ENCODE peak calls at places on chromosomes 12 and 14, in seven cellular contexts. A is GM12865; P is OCI-M1; J is occipital lobe; D is fibroblast of pulmonary artery; B is aorta; O is activated gamma-delta T cell treated with anti-CD3 and anti-CD28 coated beads, Interleukin-2, amount 50 U/mL, for 16 hours. G is an unnamed sample.

GRCh38 chr12:50242751-50243191 is 40.5 kb downstream of the LIMA1 start:
- DNase-seq in J (no peak), D (peak; percentile 38), P (no peak), B (no peak), O (no peak), A (no peak), G (no peak)

GRCh38 chr12:22396253-22396652 is 61.7 kb upstream of the ST8SIA1 start:
- DNase-seq in D (no peak), B (no peak), J (no peak), O (no peak), A (no peak), P (no peak), G (no peak)

GRCh38 chr12:119713551-119714031 is 45.7 kb downstream of the PRKAB1 start:
- DNase-seq in D (no peak), J (no peak), A (no peak), P (no peak), O (no peak), B (no peak), G (no peak)

GRCh38 chr12:2382391-2383155 is 329.8 kb downstream of the CACNA1C start:
- DNase-seq in P (peak; percentile 18), J (no peak), B (no peak), D (no peak), A (peak; percentile 44), O (no peak), G (no peak)

GRCh38 chr12:120012067-120012621 is 23.1 kb downstream of the BICDL1 start:
- DNase-seq in O (peak; percentile 67), D (peak; percentile 11), P (no peak), B (no peak), A (peak; percentile 91), J (peak; percentile 8), G (no peak)

GRCh38 chr12:29768372-29768771 is 15.4 kb downstream of the TMTC1 start:
- DNase-seq in O (no peak), J (no peak), P (no peak), A (no peak), D (no peak), B (no peak), G (no peak)

GRCh38 chr14:55245657-55246268 is 25.5 kb upstream of the FBXO34 start:
- DNase-seq in O (no peak), D (peak; percentile 56), B (no peak), P (peak; percentile 35), J (no peak), A (peak; percentile 55), G (peak; percentile 35)

GRCh38 chr14:73739174-73739898 is 25.2 kb upstream of the PNMA1 start:
- DNase-seq in O (no peak), A (no peak), J (no peak), B (no peak), P (no peak), D (no peak), G (no peak)

GRCh38 chr12:64733857-64734256 is 25.3 kb downstream of the GNS start:
- DNase-seq in J (peak; percentile 71), A (no peak), D (no peak), O (no peak), B (peak; percentile 72), P (no peak), G (peak; percentile 70)

GRCh38 chr12:10310926-10311705 is 3.4 kb downstream of the KLRD1 start:
- DNase-seq in O (no peak), P (no peak), B (no peak), A (no peak), J (no peak), D (peak; percentile 53), G (peak; percentile 22)

GRCh38 chr14:64421166-64421565 is 33.0 kb downstream of the MTHFD1 start:
- DNase-seq in P (no peak), B (no peak), O (no peak), A (no peak), D (peak; percentile 83), J (peak; percentile 4), G (peak; percentile 45)

GRCh38 chr12:1117970-1118563 is 127.0 kb downstream of the ERC1 start:
- DNase-seq in D (peak; percentile 87), O (peak; percentile 49), B (peak; percentile 69), A (peak; percentile 85), J (no peak), P (peak; percentile 87), G (peak; percentile 74)

GRCh38 chr12:45731376-45731775 is 1.9 kb downstream of the ARID2 start:
- DNase-seq in P (peak; percentile 40), B (no peak), O (no peak), J (no peak), D (no peak), A (no peak), G (no peak)

GRCh38 chr12:116160196-116160595 is 117.3 kb downstream of the MED13L start:
- DNase-seq in O (no peak), A (no peak), B (no peak), J (no peak), P (no peak), D (no peak), G (no peak)

GRCh38 chr14:36656769-36657408 is 4.8 kb upstream of the PAX9 start:
- DNase-seq in D (no peak), P (no peak), A (no peak), B (no peak), O (no peak), J (no peak), G (peak; percentile 55)

GRCh38 chr12:111367661-111368221 is 1.2 kb downstream of the PHETA1 start:
- DNase-seq in D (peak; percentile 32), P (peak; percentile 34), B (peak; percentile 55), J (no peak), A (no peak), O (no peak), G (no peak)

GRCh38 chr14:87430810-87431209 is 562.2 kb downstream of the GALC start:
- DNase-seq in J (no peak), O (no peak), A (no peak), P (no peak), D (peak; percentile 22), B (no peak), G (no peak)

GRCh38 chr14:68589447-68590232 is 203.2 kb downstream of the ZFP36L1 start:
- DNase-seq in B (no peak), O (no peak), A (no peak), D (peak; percentile 86), J (no peak), P (no peak), G (peak; percentile 64)

GRCh38 chr12:117854339-117855012 is 114.3 kb downstream of the KSR2 start:
- DNase-seq in J (peak; percentile 13), D (peak; percentile 54), A (peak; percentile 60), P (peak; percentile 69), B (no peak), O (no peak), G (peak; percentile 76)

GRCh38 chr12:104742551-104742961 is 215.5 kb downstream of the SLC41A2 start:
- DNase-seq in D (no peak), A (no peak), J (peak; percentile 62), O (no peak), P (no peak), B (peak; percentile 70), G (no peak)

GRCh38 chr14:94021001-94021400 is 5.1 kb upstream of the OTUB2 start:
- DNase-seq in P (peak; percentile 6), O (no peak), A (no peak), J (no peak), D (no peak), B (no peak), G (no peak)

GRCh38 chr14:61179061-61179675 is 102.0 kb downstream of the TMEM30B start:
- DNase-seq in O (no peak), J (no peak), P (no peak), D (peak; percentile 38), A (no peak), B (no peak), G (no peak)

GRCh38 chr14:66624319-66624937 is 116.5 kb downstream of the GPHN start:
- DNase-seq in P (peak; percentile 37), J (no peak), D (peak; percentile 85), B (peak; percentile 55), A (peak; percentile 73), O (no peak), G (peak; percentile 71)

GRCh38 chr14:35121026-35121886 is 534 bp downstream of the PPP2R3C start:
- DNase-seq in P (no peak), J (no peak), D (peak; percentile 21), A (peak; percentile 24), O (no peak), B (peak; percentile 54), G (peak; percentile 20)

GRCh38 chr12:26524862-26525465 is 308.0 kb downstream of the ITPR2 start:
- DNase-seq in D (peak; percentile 57), A (peak; percentile 31), O (no peak), P (peak; percentile 63), B (no peak), J (no peak), G (peak; percentile 24)

GRCh38 chr14:52325126-52325525 is 11.0 kb downstream of the PTGER2 start:
- DNase-seq in P (no peak), O (no peak), D (no peak), B (no peak), A (peak; percentile 89), J (no peak), G (peak; percentile 18)

GRCh38 chr12:61993734-61994345 is 266.4 kb upstream of the USP15 start:
- DNase-seq in A (peak; percentile 43), P (peak; percentile 77), D (peak; percentile 10), J (no peak), O (no peak), B (no peak), G (peak; percentile 84)

GRCh38 chr14:78005325-78005724 is 164.8 kb upstream of the NRXN3 start:
- DNase-seq in O (no peak), D (peak; percentile 25), J (no peak), B (no peak), P (peak; percentile 84), A (peak; percentile 61), G (peak; percentile 53)

GRCh38 chr14:67526181-67526580 is 6.9 kb upstream of the PLEKHH1 start:
- DNase-seq in D (no peak), P (no peak), A (no peak), B (no peak), O (no peak), J (no peak), G (no peak)

GRCh38 chr14:30551460-30551859 is 7.5 kb upstream of the G2E3 start:
- DNase-seq in P (no peak), A (no peak), J (no peak), O (no peak), B (no peak), D (no peak), G (no peak)

GRCh38 chr12:42790761-42791151 is 201.2 kb upstream of the PRICKLE1 start:
- DNase-seq in P (peak; percentile 88), J (no peak), D (peak; percentile 66), B (no peak), O (no peak), A (no peak), G (no peak)

GRCh38 chr12:52199294-52199920 is 7.6 kb upstream of the KRT80 start:
- DNase-seq in B (peak; percentile 29), J (no peak), D (no peak), P (no peak), O (no peak), A (no peak), G (no peak)

GRCh38 chr12:119864591-119864990 is 12.5 kb downstream of the CIT start:
- DNase-seq in J (no peak), A (no peak), O (no peak), P (no peak), D (no peak), B (no peak), G (no peak)

GRCh38 chr12:99386907-99387306 is 260.6 kb upstream of the GARIN6 start:
- DNase-seq in A (peak; percentile 66), P (peak; percentile 58), D (peak; percentile 29), J (no peak), O (no peak), B (no peak), G (peak; percentile 71)

GRCh38 chr14:45705954-45706353 is 453.0 kb upstream of the MIS18BP1 start:
- DNase-seq in J (no peak), B (no peak), P (no peak), D (no peak), A (no peak), O (no peak), G (no peak)